ENCODE peak calls at places on chromosomes 12 and 14, in four cellular contexts. One of them, this sample, is unnamed.

GRCh38 chr12:77553976-77554619 is 276.6 kb upstream of the NAV3 start:
- DNase-seq in HepG2: no peak
- DNase-seq in MM.1S: peak; percentile 67
- DNase-seq in astrocyte: no peak
- DNase-seq in this sample: no peak

GRCh38 chr14:91416744-91417133 is 881 bp downstream of the CCDC88C start:
- DNase-seq in HepG2: no peak
- DNase-seq in MM.1S: no peak
- DNase-seq in astrocyte: no peak
- DNase-seq in this sample: no peak

GRCh38 chr12:68499616-68500015 is 111.1 kb upstream of the RAP1B start:
- DNase-seq in HepG2: no peak
- DNase-seq in MM.1S: no peak
- DNase-seq in astrocyte: peak; percentile 29
- DNase-seq in this sample: peak; percentile 51

GRCh38 chr12:94832105-94832504 is 171.4 kb downstream of the NDUFA12 start:
- DNase-seq in HepG2: no peak
- DNase-seq in MM.1S: no peak
- DNase-seq in astrocyte: no peak
- DNase-seq in this sample: no peak

GRCh38 chr12:70635713-70636112 is 1.5 kb downstream of the PTPRB start:
- DNase-seq in HepG2: no peak
- DNase-seq in MM.1S: no peak
- DNase-seq in astrocyte: no peak
- DNase-seq in this sample: no peak

GRCh38 chr14:98446508-98446907 is 825.5 kb downstream of the BCL11B start:
- DNase-seq in HepG2: no peak
- DNase-seq in MM.1S: no peak
- DNase-seq in astrocyte: no peak
- DNase-seq in this sample: no peak

GRCh38 chr14:89251066-89251465 is 166.0 kb downstream of the FOXN3 start:
- DNase-seq in HepG2: no peak
- DNase-seq in MM.1S: no peak
- DNase-seq in astrocyte: peak; percentile 50
- DNase-seq in this sample: no peak

GRCh38 chr14:24071144-24071697 is at the start of gene CPNE6:
- DNase-seq in HepG2: no peak
- DNase-seq in MM.1S: no peak
- DNase-seq in astrocyte: no peak
- DNase-seq in this sample: no peak

GRCh38 chr12:54378791-54379400 is 5.6 kb downstream of the ZNF385A start:
- DNase-seq in HepG2: peak; percentile 29
- DNase-seq in MM.1S: peak; percentile 48
- DNase-seq in astrocyte: no peak
- DNase-seq in this sample: no peak

GRCh38 chr12:3527181-3527580 is 36.2 kb downstream of the PRMT8 start:
- DNase-seq in HepG2: no peak
- DNase-seq in MM.1S: no peak
- DNase-seq in astrocyte: peak; percentile 62
- DNase-seq in this sample: peak; percentile 64

GRCh38 chr14:105486974-105487448 is 325 bp downstream of the CRIP1 start:
- DNase-seq in HepG2: no peak
- DNase-seq in MM.1S: no peak
- DNase-seq in astrocyte: no peak
- DNase-seq in this sample: no peak

GRCh38 chr14:78405071-78405856 is 235.1 kb downstream of the NRXN3 start:
- DNase-seq in HepG2: no peak
- DNase-seq in MM.1S: no peak
- DNase-seq in astrocyte: no peak
- DNase-seq in this sample: no peak

GRCh38 chr14:100470523-100470897 is 116.7 kb downstream of the BEGAIN start:
- DNase-seq in HepG2: no peak
- DNase-seq in MM.1S: no peak
- DNase-seq in astrocyte: no peak
- DNase-seq in this sample: no peak

GRCh38 chr14:53391156-53391555 is 238.0 kb upstream of the DDHD1 start:
- DNase-seq in HepG2: peak; percentile 13
- DNase-seq in MM.1S: no peak
- DNase-seq in astrocyte: peak; percentile 88
- DNase-seq in this sample: peak; percentile 90

GRCh38 chr14:102726191-102726949 is 50.9 kb upstream of the TRAF3 start:
- DNase-seq in HepG2: peak; percentile 61
- DNase-seq in MM.1S: no peak
- DNase-seq in astrocyte: no peak
- DNase-seq in this sample: no peak

GRCh38 chr12:6492838-6493579 is at the start of gene MRPL51:
- DNase-seq in HepG2: peak; percentile 90
- DNase-seq in MM.1S: peak; percentile 97
- DNase-seq in astrocyte: peak; percentile 85
- DNase-seq in this sample: peak; percentile 93

GRCh38 chr12:79776111-79776510 is 85.3 kb upstream of the PAWR start:
- DNase-seq in HepG2: peak; percentile 7
- DNase-seq in MM.1S: no peak
- DNase-seq in astrocyte: peak; percentile 68
- DNase-seq in this sample: peak; percentile 75

GRCh38 chr12:27627123-27627835 is 69.0 kb upstream of the REP15 start:
- DNase-seq in HepG2: no peak
- DNase-seq in MM.1S: no peak
- DNase-seq in astrocyte: peak; percentile 88
- DNase-seq in this sample: peak; percentile 93

DNA sequence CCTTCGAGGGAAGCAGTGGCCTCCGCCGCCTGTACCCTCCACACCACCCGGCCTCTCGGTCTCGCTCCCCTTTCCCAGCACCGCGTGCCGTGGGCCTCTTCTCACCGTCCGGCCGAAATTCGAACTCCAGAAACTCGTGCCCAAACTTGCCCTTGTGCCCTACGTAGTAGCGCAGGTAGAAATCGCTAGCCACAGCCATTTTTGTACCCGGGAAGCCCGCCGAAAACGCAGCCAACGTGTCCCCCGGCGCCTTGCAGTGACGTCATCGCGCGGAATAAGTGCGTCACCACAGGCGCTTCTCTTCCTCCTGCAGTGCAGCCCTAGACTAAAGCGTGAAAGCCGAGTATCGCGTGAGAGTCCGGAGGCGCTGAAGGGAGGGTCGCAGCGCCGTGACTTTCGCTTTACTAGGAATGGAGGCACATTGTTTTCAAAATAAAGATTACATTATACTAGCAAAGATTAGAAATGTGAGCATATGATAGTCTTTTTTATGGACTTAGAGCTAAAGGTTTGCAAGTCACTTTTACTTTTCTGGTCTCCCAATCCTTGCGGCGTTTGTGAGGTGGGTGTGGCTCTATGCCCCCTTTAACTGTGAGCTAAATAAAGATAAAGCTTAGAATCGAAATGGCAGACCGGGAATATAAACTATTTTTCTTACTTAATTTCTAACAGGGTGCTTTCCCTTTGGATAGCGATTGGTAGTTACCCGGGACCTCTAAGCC is at the start of gene MAGOHB:
- DNase-seq in HepG2: peak; percentile 92
- DNase-seq in MM.1S: peak; percentile 98
- DNase-seq in astrocyte: peak; percentile 89
- DNase-seq in this sample: peak; percentile 93
- TF ChIP-seq EZH2 in HepG2: no peak
- TF ChIP-seq EZH2 in MM.1S: no peak
- TF ChIP-seq EZH2 in astrocyte: no peak
- TF ChIP-seq EZH2 in this sample: no peak

DNA sequence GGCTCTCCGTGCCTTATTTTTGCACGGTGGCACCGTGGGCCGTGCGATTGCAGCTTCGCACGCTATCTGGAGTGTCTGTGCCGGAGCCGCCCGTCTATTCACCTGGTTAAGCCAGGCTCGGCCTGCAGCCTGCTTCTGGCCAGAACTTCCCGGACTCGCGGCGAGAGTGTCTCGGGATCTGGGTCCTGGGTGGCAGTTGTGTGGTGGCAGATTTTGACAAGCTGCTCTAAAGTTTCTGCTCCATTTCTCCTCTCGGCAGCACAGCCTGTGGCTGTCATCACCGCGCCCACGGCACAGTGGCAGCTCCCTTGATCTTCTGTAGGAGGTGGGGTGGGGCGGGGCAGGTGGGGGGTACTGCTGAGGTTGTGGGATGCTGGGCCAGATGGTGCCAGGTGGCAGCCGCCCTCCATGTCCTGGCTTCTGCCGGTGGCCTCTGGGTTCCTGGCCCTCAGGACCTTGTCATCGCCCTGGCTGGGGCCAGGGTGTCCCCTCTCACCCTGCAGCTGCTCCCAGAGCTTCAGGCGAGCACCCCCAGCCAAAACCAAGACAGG is 2.9 kb downstream of the MMP17 start:
- DNase-seq in HepG2: no peak
- DNase-seq in MM.1S: no peak
- DNase-seq in astrocyte: no peak
- DNase-seq in this sample: peak; percentile 21
- TF ChIP-seq EZH2 in HepG2: no peak
- TF ChIP-seq EZH2 in MM.1S: no peak
- TF ChIP-seq EZH2 in astrocyte: no peak
- TF ChIP-seq EZH2 in this sample: no peak

GRCh38 chr14:37585971-37586759 is 8.9 kb downstream of the FOXA1 start:
- DNase-seq in HepG2: no peak
- DNase-seq in MM.1S: no peak
- DNase-seq in astrocyte: no peak
- DNase-seq in this sample: no peak

GRCh38 chr14:37583358-37584210 is 11.5 kb downstream of the FOXA1 start:
- DNase-seq in HepG2: peak; percentile 54
- DNase-seq in MM.1S: no peak
- DNase-seq in astrocyte: no peak
- DNase-seq in this sample: no peak

GRCh38 chr14:37585101-37585479 is 10.0 kb downstream of the FOXA1 start:
- DNase-seq in HepG2: no peak
- DNase-seq in MM.1S: no peak
- DNase-seq in astrocyte: no peak
- DNase-seq in this sample: no peak

GRCh38 chr14:37586783-37587428 is 8.1 kb downstream of the FOXA1 start:
- DNase-seq in HepG2: no peak
- DNase-seq in MM.1S: no peak
- DNase-seq in astrocyte: no peak
- DNase-seq in this sample: no peak

DNA sequence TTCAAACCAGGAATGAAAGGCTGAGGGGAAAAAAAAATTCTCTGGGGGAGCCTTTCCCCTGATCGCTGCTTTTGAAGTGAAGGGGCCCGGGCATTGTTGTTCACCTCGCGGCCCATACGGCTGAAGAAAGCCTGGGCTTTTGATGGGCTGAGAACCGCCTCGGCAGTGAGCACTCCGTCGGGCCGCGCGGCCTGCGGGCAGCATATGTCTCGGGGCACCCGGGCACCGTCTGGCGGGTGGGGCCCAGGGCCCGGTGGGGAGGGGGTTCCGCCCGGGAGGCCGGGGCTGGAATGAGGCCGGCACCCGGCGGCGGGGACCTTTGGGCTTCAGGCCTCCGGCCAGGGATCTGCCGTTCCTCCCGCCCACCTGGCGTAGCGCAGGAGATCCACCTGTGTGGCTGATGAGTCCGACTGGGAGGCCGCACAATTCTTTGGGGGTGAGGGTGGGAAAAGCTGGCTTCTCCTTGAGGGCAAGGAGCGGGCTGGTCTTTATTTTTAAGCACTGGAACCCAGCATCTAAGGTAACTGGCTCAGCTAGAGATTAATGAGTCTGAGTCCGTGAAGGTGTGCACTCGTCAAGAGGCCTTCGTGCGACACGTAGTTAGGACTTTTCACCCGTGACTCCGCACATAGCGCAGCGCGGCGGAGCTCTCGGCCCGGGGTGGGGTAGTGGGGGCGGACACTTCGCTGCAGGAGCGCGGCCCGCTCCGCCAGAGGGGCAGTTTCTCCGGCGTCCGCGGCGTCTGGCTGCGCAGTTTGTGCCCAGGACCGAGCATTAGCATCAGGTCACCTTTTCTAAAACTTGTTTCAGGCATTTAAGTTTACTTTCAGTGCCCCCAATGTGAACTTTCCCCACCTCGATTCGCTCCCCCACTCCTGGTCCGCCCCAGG is 10.6 kb downstream of the FOXA1 start:
- DNase-seq in HepG2: no peak
- DNase-seq in MM.1S: no peak
- DNase-seq in astrocyte: no peak
- DNase-seq in this sample: no peak
- TF ChIP-seq EZH2 in HepG2: no peak
- TF ChIP-seq EZH2 in MM.1S: no peak
- TF ChIP-seq EZH2 in astrocyte: peak; percentile 85
- TF ChIP-seq EZH2 in this sample: peak; percentile 74

DNA sequence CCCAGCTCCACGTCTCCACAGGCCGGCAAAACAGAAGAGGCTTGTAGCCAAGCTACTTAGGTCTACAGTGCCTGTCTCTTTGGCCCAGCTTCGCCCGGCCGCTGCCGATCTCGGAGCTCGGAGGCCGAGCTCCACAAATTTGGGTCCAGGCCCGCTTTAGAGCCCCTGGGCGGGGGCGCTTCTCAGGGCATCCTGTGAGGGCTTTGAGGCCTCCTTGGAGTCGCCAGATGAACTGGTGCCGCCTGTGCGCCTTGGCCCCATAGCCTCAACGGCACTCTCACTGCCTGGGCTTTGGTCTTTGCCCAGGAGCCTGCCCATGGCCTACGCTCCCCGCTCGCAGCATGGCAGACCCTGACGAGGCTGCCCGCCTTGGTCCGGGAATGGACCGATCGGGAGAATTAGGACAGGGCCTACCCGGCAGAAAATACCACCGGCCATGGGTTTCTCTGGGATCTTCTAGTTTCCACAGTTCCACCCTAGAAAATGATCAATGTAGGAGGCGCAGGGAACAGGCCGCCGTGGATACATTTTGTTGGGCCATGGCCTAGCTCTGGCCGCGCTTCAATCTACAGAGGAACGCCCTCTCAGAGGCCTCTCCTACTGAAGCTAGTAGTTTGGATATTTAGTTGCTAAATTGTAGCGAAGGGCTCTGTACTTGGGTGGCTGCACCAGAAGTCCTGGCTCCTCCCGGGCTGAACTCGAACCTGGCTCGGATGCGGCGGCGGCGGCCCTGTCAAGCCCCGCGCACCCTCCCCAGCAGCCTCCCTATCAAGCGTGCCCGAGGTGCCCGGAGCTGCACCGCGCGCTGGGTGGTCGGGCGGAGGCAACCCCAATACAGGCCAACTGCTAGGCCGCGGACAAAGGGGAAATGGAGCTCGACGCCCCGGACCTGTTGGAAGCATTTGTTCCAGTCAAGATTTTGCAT is 1.1 kb upstream of the NKX2-8 start:
- DNase-seq in HepG2: no peak
- DNase-seq in MM.1S: no peak
- DNase-seq in astrocyte: no peak
- DNase-seq in this sample: no peak
- TF ChIP-seq EZH2 in HepG2: no peak
- TF ChIP-seq EZH2 in MM.1S: no peak
- TF ChIP-seq EZH2 in astrocyte: no peak
- TF ChIP-seq EZH2 in this sample: no peak

GRCh38 chr12:48998497-48999353 is 450 bp downstream of the DDN start:
- DNase-seq in HepG2: no peak
- DNase-seq in MM.1S: peak; percentile 32
- DNase-seq in astrocyte: no peak
- DNase-seq in this sample: peak; percentile 26
- TF ChIP-seq EZH2 in HepG2: no peak
- TF ChIP-seq EZH2 in MM.1S: no peak
- TF ChIP-seq EZH2 in astrocyte: no peak
- TF ChIP-seq EZH2 in this sample: peak; percentile 58